ENCODE peak calls at places on chromosomes 4 and X, in nine cellular contexts. V is left ventricle myocardium inferior; J is ovary; N is HFF-Myc; E is CD8-positive, alpha-beta T cell; H is mesenchymal stem cell; D is right lobe of liver; L is mammary epithelial cell; Y is cardiac fibroblast. K is an unnamed sample.

GRCh38 chr4:140223056-140223810 is 69.2 kb upstream of the MAML3 start:
- DNase-seq in J (no peak), E (no peak), L (no peak), V (no peak), D (no peak), N (no peak), Y (peak), H (peak), K (no peak)

GRCh38 chr4:168713193-168713592 is 216.3 kb downstream of the PALLD start:
- DNase-seq in H (no peak), J (no peak), L (no peak), D (no peak), V (no peak), Y (no peak), N (no peak), E (no peak), K (no peak)

GRCh38 chrX:106902684-106903083 is 457 bp downstream of the RIPPLY1 start:
- DNase-seq in D (no peak), L (no peak), Y (no peak), H (no peak), V (no peak), J (no peak), E (no peak), N (no peak), K (no peak)

GRCh38 chr4:75030028-75030427 is 97.1 kb downstream of the PARM1 start:
- DNase-seq in Y (no peak), N (no peak), E (no peak), J (no peak), L (no peak), V (no peak), H (no peak), D (no peak), K (no peak)

GRCh38 chr4:120317713-120318112 is 251.1 kb upstream of the MAD2L1 start:
- DNase-seq in H (peak), N (no peak), E (no peak), V (no peak), Y (no peak), D (no peak), J (no peak), L (no peak), K (no peak)

GRCh38 chrX:40922307-40922706 is 162.9 kb upstream of the USP9X start:
- DNase-seq in L (peak), E (no peak), V (no peak), H (peak), J (no peak), D (no peak), N (no peak), Y (peak), K (peak)

GRCh38 chr4:83639849-83640493 is 104.1 kb downstream of the GPAT3 start:
- DNase-seq in D (no peak), V (no peak), J (peak), E (peak), L (peak), Y (peak), N (peak), H (peak), K (peak)

GRCh38 chrX:121854614-121854911 is 807.2 kb downstream of the GLUD2 start:
- DNase-seq in E (no peak), D (no peak), J (no peak), Y (no peak), N (no peak), H (no peak), L (no peak), V (no peak), K (no peak)

GRCh38 chr4:675036-675804 is 878 bp downstream of the MYL5 start:
- DNase-seq in N (no peak), L (no peak), H (no peak), J (peak), V (peak), D (no peak), Y (no peak), E (no peak), K (no peak)

GRCh38 chrX:66002832-66003680 is 36.8 kb downstream of the VSIG4 start:
- DNase-seq in N (no peak), D (no peak), E (no peak), Y (no peak), V (no peak), J (no peak), H (no peak), L (no peak), K (no peak)

GRCh38 chr4:40515398-40516293 is 114.0 kb downstream of the RBM47 start:
- DNase-seq in L (no peak), Y (peak), J (no peak), H (peak), D (peak), V (no peak), E (no peak), N (no peak), K (no peak)

GRCh38 chr4:58138786-58139185 is 1028.6 kb upstream of the IGFBP7 start:
- DNase-seq in D (no peak), N (no peak), J (no peak), V (no peak), L (no peak), E (no peak), Y (no peak), H (no peak), K (no peak)

GRCh38 chrX:106952988-106953387 is 32.8 kb downstream of the CLDN2 start:
- DNase-seq in Y (peak), H (peak), D (no peak), L (no peak), J (no peak), V (no peak), E (no peak), N (no peak), K (peak)

GRCh38 chr4:11011249-11011648 is 326.7 kb upstream of the CLNK start:
- DNase-seq in D (no peak), E (no peak), L (no peak), N (no peak), V (no peak), J (no peak), H (no peak), Y (no peak), K (no peak)

GRCh38 chr4:127141857-127142256 is 490.9 kb upstream of the INTU start:
- DNase-seq in D (no peak), N (no peak), V (no peak), E (no peak), L (peak), J (no peak), H (peak), Y (peak), K (peak)

GRCh38 chr4:24930136-24930535 is 17.3 kb upstream of the CCDC149 start:
- DNase-seq in J (no peak), N (no peak), D (no peak), L (no peak), H (no peak), V (no peak), E (no peak), Y (no peak), K (peak)

GRCh38 chrX:7378406-7378805 is 230.5 kb upstream of the PUDP start:
- DNase-seq in V (no peak), Y (no peak), E (no peak), J (no peak), H (no peak), L (no peak), N (no peak), D (no peak), K (no peak)

GRCh38 chr4:10590896-10591295 is 93.7 kb downstream of the CLNK start:
- DNase-seq in J (no peak), E (no peak), L (peak), D (no peak), Y (no peak), N (peak), V (no peak), H (no peak), K (no peak)

GRCh38 chr4:104066533-104066932 is 346.7 kb upstream of the TACR3 start:
- DNase-seq in H (no peak), L (no peak), Y (no peak), J (no peak), N (no peak), D (no peak), E (no peak), V (no peak), K (no peak)

GRCh38 chr4:104063341-104063740 is 343.6 kb upstream of the TACR3 start:
- DNase-seq in L (peak), Y (no peak), J (no peak), D (no peak), V (no peak), N (no peak), E (no peak), H (no peak), K (no peak)

DNA sequence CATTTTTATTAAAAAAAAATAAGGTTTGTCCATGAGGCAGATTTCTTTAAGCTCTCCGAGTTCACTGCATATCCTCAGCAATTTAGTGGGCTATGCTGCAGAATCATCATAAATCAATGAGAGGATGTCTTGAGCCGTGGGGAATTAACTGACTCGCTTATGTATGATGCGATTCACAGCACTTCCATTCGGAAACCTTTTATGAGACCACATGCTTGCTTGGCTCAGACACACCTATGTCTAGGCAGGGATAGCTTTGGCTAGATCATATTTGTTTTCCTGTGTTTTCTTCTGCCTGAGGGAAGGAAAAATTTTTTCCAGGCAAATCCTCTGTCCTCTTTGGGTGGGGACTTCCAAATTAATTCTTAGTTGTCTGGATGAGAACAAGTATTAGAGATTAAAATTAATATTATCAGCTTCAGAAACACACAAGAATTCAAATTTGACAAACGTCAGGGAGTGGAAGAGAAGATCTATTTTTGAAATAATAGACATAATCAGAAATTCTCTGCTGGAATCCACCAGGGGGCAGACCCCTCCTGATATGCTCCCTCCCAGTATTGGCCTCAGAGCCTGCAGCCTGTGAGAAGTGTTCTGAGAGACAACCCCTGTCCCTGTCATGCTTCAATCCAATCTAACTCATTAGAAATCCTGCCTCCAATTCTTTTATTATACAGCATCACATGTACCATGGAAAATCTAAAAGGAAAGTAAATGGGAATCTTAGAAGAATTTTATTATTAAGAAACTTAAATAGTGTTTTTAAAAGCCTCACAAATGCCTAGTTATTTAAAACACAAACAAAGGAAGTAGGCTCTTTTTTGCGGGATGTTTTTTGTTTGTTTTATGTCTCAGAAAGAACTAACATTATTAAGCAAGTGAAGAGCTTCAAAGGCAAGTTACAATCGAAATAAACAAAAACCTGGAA is 345.1 kb upstream of the TACR3 start:
- DNase-seq in J (peak), L (peak), N (no peak), H (peak), Y (peak), D (peak), V (peak), E (no peak), K (peak)
- H3K4me3 ChIP-seq in J (no peak), L (no peak), N (no peak), H (no peak), Y (no peak), D (no peak), V (no peak), E (no peak), K (no peak)

GRCh38 chr4:73181231-73181630 is 77.4 kb downstream of the ANKRD17 start:
- DNase-seq in H (no peak), E (no peak), N (no peak), J (no peak), Y (no peak), V (no peak), L (no peak), D (no peak), K (no peak)
- H3K4me3 ChIP-seq in H (no peak), E (no peak), N (no peak), J (no peak), Y (no peak), V (no peak), L (no peak), D (no peak), K (no peak)

DNA sequence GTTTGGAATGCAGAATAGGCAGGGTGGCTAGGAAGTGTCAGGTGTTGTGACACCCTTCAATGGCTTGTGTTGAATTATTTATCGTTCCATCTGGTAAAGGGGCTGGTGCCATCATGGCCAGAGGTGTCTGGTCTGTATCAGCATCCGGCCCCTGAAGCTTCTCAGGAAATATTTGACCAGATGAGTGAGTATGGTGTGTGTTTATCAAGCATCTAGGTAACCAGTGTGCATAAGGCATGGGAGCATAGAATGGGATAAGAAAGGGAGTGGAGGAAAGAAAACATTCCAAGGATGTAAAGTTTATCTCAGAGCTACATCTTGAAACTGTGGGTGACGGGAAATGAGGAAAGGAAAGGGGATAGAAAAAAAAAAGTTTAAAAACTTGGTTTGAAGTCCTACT is 109.4 kb downstream of the KLHL4 start:
- DNase-seq in E (no peak), N (no peak), L (no peak), D (no peak), Y (no peak), V (no peak), H (no peak), J (no peak), K (no peak)
- H3K4me3 ChIP-seq in E (no peak), N (no peak), L (no peak), D (no peak), Y (no peak), V (no peak), H (no peak), J (no peak), K (no peak)

DNA sequence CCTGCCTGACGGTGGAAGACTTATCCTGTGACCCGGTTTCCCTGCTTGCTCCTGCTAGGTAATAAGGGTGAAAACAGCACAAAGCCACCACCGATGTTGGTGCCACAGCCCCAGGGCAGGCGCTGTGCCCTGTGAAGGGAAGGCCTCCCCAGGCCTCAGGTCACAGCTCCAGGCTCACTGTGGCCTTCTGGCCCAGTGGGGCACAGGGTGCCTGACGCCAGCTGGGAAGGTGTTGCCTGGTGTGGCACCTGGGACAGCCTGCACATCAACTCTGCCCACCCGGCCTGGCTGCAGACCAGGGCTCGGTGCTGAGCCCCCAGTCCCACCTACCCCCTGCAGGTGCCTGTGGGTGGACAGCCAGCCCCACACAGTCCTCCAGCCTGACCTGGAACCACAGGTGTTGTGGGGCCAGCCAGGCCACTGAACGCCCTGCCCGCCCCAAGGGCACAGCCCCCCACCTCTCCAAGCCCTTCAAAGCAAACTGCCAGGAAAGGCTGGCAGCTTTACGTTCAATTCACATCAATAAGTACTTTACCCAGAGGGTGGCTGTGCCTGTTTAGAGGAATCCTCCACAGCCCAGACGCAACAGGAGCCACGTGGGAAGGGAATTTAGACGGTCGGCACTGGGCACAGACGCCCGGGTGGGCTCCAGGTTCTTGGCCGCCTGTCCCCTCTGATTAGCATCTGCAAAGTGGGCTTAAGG is 54.3 kb downstream of the ZFYVE28 start:
- DNase-seq in Y (no peak), D (peak), V (no peak), E (no peak), L (no peak), N (no peak), J (no peak), H (no peak), K (no peak)
- H3K4me3 ChIP-seq in Y (peak), D (peak), V (peak), E (peak), L (peak), N (peak), J (peak), H (no peak), K (peak)

GRCh38 chr4:38177035-38177791 is 217.0 kb downstream of the PTTG2 start:
- DNase-seq in Y (peak), V (peak), J (peak), H (no peak), L (no peak), E (peak), N (no peak), D (no peak), K (no peak)
- H3K4me3 ChIP-seq in Y (no peak), V (no peak), J (no peak), H (no peak), L (no peak), E (peak), N (no peak), D (no peak), K (no peak)

DNA sequence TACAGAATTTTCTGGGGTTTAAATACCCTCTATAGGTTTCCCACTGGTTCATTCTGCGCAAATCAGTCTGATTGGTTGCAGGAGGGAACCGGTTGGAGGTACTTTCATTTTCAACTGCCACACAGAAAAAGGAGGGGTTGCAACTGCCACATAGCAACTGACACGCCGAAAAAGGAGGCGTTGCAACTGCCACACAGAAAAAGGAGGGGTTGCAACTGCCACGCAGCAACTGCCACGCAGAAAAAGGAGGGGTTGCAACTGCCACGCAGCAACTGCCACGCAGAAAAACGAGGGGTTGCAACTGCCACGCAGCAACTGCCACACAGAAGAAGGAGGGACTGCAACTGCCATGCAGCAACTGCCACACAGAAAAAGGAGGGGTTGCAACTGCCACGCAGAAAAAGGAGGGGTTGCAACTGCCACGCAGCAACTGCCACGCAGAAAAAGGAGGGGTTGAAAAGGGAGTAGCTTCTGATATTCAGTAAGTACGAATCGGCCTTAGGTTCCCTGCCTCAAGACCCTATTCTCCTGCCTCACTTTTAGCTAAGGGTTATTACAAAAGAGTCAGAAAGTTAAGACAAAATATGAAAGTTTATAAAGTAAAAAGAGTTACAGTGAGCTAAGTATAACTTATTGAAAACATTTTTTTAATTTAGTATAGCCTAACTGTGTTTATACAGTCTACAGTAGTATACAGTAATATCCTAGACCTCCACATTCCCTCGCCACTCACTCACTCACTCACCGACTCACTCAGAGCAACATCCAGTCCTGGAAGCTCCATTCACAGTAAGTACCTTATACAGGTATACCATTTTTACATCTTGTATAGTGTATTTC is 431.8 kb downstream of the KCTD8 start:
- DNase-seq in N (no peak), H (peak), L (no peak), Y (no peak), V (no peak), J (no peak), E (no peak), D (no peak), K (no peak)
- H3K4me3 ChIP-seq in N (no peak), H (no peak), L (no peak), Y (no peak), V (no peak), J (no peak), E (no peak), D (no peak), K (no peak)

K was measured in adipocyte.